ENCODE peak calls at places on chromosomes 6 and 20, in nine cellular contexts. Q is NB4; V is activated T-cell treated with anti-CD3 and anti-CD28 coated beads, Interleukin-2, amount 50 U/mL, for 1 hour; U is A549; R is ovary; X is astrocyte of the cerebellum; C is C1 segment of cervical spinal cord; N is lower leg skin; L is stimulated activated CD4-positive, alpha-beta T cell treated with anti-CD3 and anti-CD28 coated beads, Interleukin-1b, Interleukin-23, amount 100 ng/mL, for 4 hours. P is an unnamed sample.

GRCh38 chr6:106136845-106137244 is 50.7 kb downstream of the PRDM1 start:
- DNase-seq in N (no peak), U (no peak), R (no peak), C (no peak), L (no peak), X (no peak), Q (no peak), V (no peak), P (no peak)

GRCh38 chr6:131995924-131996323 is 44.8 kb upstream of the CCN2 start:
- DNase-seq in R (no peak), N (no peak), L (no peak), Q (no peak), V (no peak), U (peak), C (no peak), X (peak), P (no peak)

GRCh38 chr20:51368461-51369211 is 173.9 kb downstream of the NFATC2 start:
- DNase-seq in Q (no peak), N (no peak), X (no peak), U (no peak), L (no peak), V (no peak), C (no peak), R (no peak), P (no peak)

GRCh38 chr6:107871981-107872380 is 47.9 kb upstream of the SCML4 start:
- DNase-seq in X (no peak), R (no peak), Q (no peak), C (no peak), U (no peak), N (no peak), V (no peak), L (no peak), P (no peak)

GRCh38 chr20:61746781-61747180 is 318.9 kb downstream of the TAF4 start:
- DNase-seq in V (no peak), Q (no peak), R (no peak), N (no peak), C (no peak), L (no peak), U (no peak), X (no peak), P (no peak)

GRCh38 chr20:23484081-23484480 is 6.8 kb upstream of the CST8 start:
- DNase-seq in X (no peak), V (no peak), U (no peak), L (no peak), C (no peak), R (no peak), Q (no peak), N (no peak), P (no peak)

GRCh38 chr20:23200914-23201313 is 114.8 kb upstream of the CD93 start:
- DNase-seq in N (no peak), X (no peak), R (no peak), C (no peak), V (no peak), L (no peak), Q (peak), U (peak), P (no peak)

GRCh38 chr20:9172908-9173307 is 104.0 kb downstream of the PLCB4 start:
- DNase-seq in V (no peak), U (no peak), L (no peak), R (no peak), Q (no peak), C (no peak), N (no peak), X (peak), P (no peak)

GRCh38 chr6:52089758-52090348 is 2.4 kb upstream of the PKHD1 start:
- DNase-seq in X (no peak), L (no peak), N (no peak), C (no peak), Q (peak), R (no peak), V (no peak), U (no peak), P (no peak)

GRCh38 chr6:107807186-107807585 is 16.9 kb downstream of the SCML4 start:
- DNase-seq in V (no peak), R (no peak), Q (no peak), N (no peak), C (no peak), L (no peak), X (no peak), U (no peak), P (no peak)

GRCh38 chr20:36784116-36784515 is 10.6 kb upstream of the DSN1 start:
- DNase-seq in R (no peak), V (no peak), U (no peak), L (no peak), Q (no peak), N (no peak), X (no peak), C (no peak), P (no peak)

GRCh38 chr6:78526432-78526831 is 340.9 kb upstream of the IRAK1BP1 start:
- DNase-seq in V (no peak), N (no peak), U (no peak), R (no peak), C (no peak), X (no peak), L (no peak), Q (no peak), P (no peak)

GRCh38 chr20:13013411-13013810 is 4.6 kb downstream of the SPTLC3 start:
- DNase-seq in L (no peak), C (no peak), Q (no peak), V (no peak), X (no peak), N (no peak), R (no peak), U (no peak), P (no peak)

GRCh38 chr6:134235937-134236751 is 81.8 kb downstream of the SGK1 start:
- DNase-seq in Q (peak), X (peak), V (no peak), U (no peak), L (no peak), N (no peak), C (no peak), R (no peak), P (peak)

GRCh38 chr6:169723200-169723909 is 945 bp downstream of the PHF10 start:
- DNase-seq in X (no peak), C (peak), Q (peak), V (peak), U (peak), R (peak), N (peak), L (peak), P (peak)

GRCh38 chr20:35307666-35308653 is 15.7 kb upstream of the FAM83C start:
- DNase-seq in Q (peak), N (peak), L (no peak), X (peak), U (no peak), C (no peak), V (no peak), R (peak), P (no peak)

GRCh38 chr6:133055527-133055966 is 185.6 kb upstream of the EYA4 start:
- DNase-seq in N (no peak), C (no peak), Q (no peak), L (no peak), X (no peak), U (no peak), V (no peak), R (no peak), P (no peak)

GRCh38 chr6:17311595-17312311 is 30.6 kb downstream of the RBM24 start:
- DNase-seq in V (no peak), R (no peak), U (peak), C (no peak), N (no peak), L (no peak), X (no peak), Q (no peak), P (no peak)

GRCh38 chr20:10524643-10525042 is 89.5 kb downstream of the SLX4IP start:
- DNase-seq in U (peak), R (no peak), Q (no peak), V (no peak), L (no peak), C (no peak), X (no peak), N (no peak), P (no peak)

GRCh38 chr6:150857906-150858365 is 7.6 kb upstream of the MTHFD1L start:
- DNase-seq in L (no peak), U (peak), X (no peak), N (no peak), V (no peak), C (no peak), Q (no peak), R (no peak), P (no peak)

GRCh38 chr20:34951652-34952051 is 4.0 kb downstream of the GSS start:
- DNase-seq in R (no peak), C (no peak), Q (no peak), U (no peak), X (peak), V (no peak), L (no peak), N (no peak), P (no peak)

GRCh38 chr6:38012573-38012972 is 193.0 kb downstream of the ZFAND3 start:
- DNase-seq in N (no peak), X (peak), U (peak), L (peak), V (no peak), C (no peak), R (no peak), Q (peak), P (peak)

GRCh38 chr20:7497985-7498384 is 442.3 kb downstream of the HAO1 start:
- DNase-seq in C (no peak), V (no peak), L (no peak), U (no peak), Q (no peak), X (peak), R (no peak), N (no peak), P (no peak)

GRCh38 chr6:25257686-25258348 is 21.4 kb upstream of the CARMIL1 start:
- DNase-seq in L (no peak), R (no peak), X (no peak), Q (no peak), N (no peak), U (no peak), V (no peak), C (no peak), P (no peak)

GRCh38 chr6:16982827-16983226 is 119.0 kb upstream of the STMND1 start:
- DNase-seq in R (no peak), U (no peak), V (no peak), C (no peak), L (no peak), N (no peak), Q (no peak), X (peak), P (no peak)

GRCh38 chr6:54503144-54503543 is 194.9 kb downstream of the TINAG start:
- DNase-seq in N (no peak), R (no peak), C (no peak), U (no peak), Q (no peak), V (no peak), X (no peak), L (no peak), P (no peak)

GRCh38 chr20:38842017-38842416 is 36.5 kb downstream of the PPP1R16B start:
- DNase-seq in X (no peak), U (no peak), N (no peak), C (no peak), R (no peak), V (no peak), L (no peak), Q (no peak), P (peak)

GRCh38 chr6:111714403-111715270 is 109.0 kb upstream of the TRAF3IP2 start:
- DNase-seq in U (no peak), C (no peak), N (no peak), X (no peak), L (no peak), R (no peak), Q (no peak), V (no peak), P (no peak)

GRCh38 chr6:148343028-148343374 is 363 bp downstream of the SASH1 start:
- DNase-seq in U (no peak), N (no peak), X (no peak), L (no peak), Q (no peak), C (no peak), V (no peak), R (peak), P (no peak)

GRCh38 chr20:1965520-1966278 is 28.2 kb downstream of the PDYN start:
- DNase-seq in L (peak), Q (peak), N (peak), V (peak), C (no peak), U (peak), X (no peak), R (peak), P (peak)

GRCh38 chr6:31558631-31559500 is 11.5 kb downstream of the NFKBIL1 start:
- DNase-seq in L (peak), R (no peak), U (no peak), Q (peak), N (no peak), X (no peak), C (no peak), V (peak), P (no peak)

GRCh38 chr20:10769700-10770099 is 95.9 kb upstream of the JAG1 start:
- DNase-seq in U (no peak), N (no peak), V (no peak), R (no peak), C (no peak), L (no peak), X (no peak), Q (no peak), P (no peak)